ENCODE peak calls at places on chromosomes 3 and 15, in eight cellular contexts. One of them, this sample, is unnamed. For H3K4me1 and H3K27me3, the result is how much of the 10 kb centered on the place peaks cover.

GRCh38 chr3:171566803-171567422 is 106.7 kb upstream of the TNIK start:
- DNase-seq in thyroid gland: no peak
- DNase-seq in stomach: no peak
- DNase-seq in GM12878: peak
- DNase-seq in HepG2: peak
- DNase-seq in right lobe of liver: no peak
- DNase-seq in heart left ventricle: no peak
- DNase-seq in breast epithelium: no peak
- DNase-seq in this sample: no peak

GRCh38 chr3:42667523-42668402 is 14.3 kb downstream of the ZBTB47 start:
- DNase-seq in thyroid gland: no peak
- DNase-seq in stomach: no peak
- DNase-seq in GM12878: no peak
- DNase-seq in HepG2: no peak
- DNase-seq in right lobe of liver: no peak
- DNase-seq in heart left ventricle: no peak
- DNase-seq in breast epithelium: no peak
- DNase-seq in this sample: no peak

GRCh38 chr3:160755776-160756304 is at the start of gene PPM1L:
- DNase-seq in thyroid gland: peak
- DNase-seq in stomach: peak
- DNase-seq in GM12878: no peak
- DNase-seq in HepG2: no peak
- DNase-seq in right lobe of liver: peak
- DNase-seq in heart left ventricle: peak
- DNase-seq in breast epithelium: peak
- DNase-seq in this sample: peak

GRCh38 chr3:51360806-51361205 is 24.3 kb upstream of the MANF start:
- DNase-seq in thyroid gland: no peak
- DNase-seq in stomach: no peak
- DNase-seq in GM12878: no peak
- DNase-seq in HepG2: no peak
- DNase-seq in right lobe of liver: no peak
- DNase-seq in heart left ventricle: no peak
- DNase-seq in breast epithelium: no peak
- DNase-seq in this sample: no peak

GRCh38 chr3:4644954-4645353 is 151.8 kb downstream of the ITPR1 start:
- DNase-seq in thyroid gland: no peak
- DNase-seq in stomach: no peak
- DNase-seq in GM12878: no peak
- DNase-seq in HepG2: no peak
- DNase-seq in right lobe of liver: no peak
- DNase-seq in heart left ventricle: no peak
- DNase-seq in breast epithelium: no peak
- DNase-seq in this sample: no peak

GRCh38 chr3:146067048-146067447 is 93.9 kb downstream of the PLOD2 start:
- DNase-seq in thyroid gland: no peak
- DNase-seq in stomach: no peak
- DNase-seq in GM12878: no peak
- DNase-seq in HepG2: no peak
- DNase-seq in right lobe of liver: no peak
- DNase-seq in heart left ventricle: no peak
- DNase-seq in breast epithelium: no peak
- DNase-seq in this sample: no peak

GRCh38 chr3:141240290-141241247 is 8.9 kb downstream of the PXYLP1 start:
- DNase-seq in thyroid gland: no peak
- DNase-seq in stomach: no peak
- DNase-seq in GM12878: no peak
- DNase-seq in HepG2: no peak
- DNase-seq in right lobe of liver: no peak
- DNase-seq in heart left ventricle: no peak
- DNase-seq in breast epithelium: no peak
- DNase-seq in this sample: no peak

GRCh38 chr15:45187894-45188830 is at the start of gene SHF:
- DNase-seq in thyroid gland: peak
- DNase-seq in stomach: peak
- DNase-seq in GM12878: no peak
- DNase-seq in HepG2: peak
- DNase-seq in right lobe of liver: no peak
- DNase-seq in heart left ventricle: peak
- DNase-seq in breast epithelium: no peak
- DNase-seq in this sample: peak

GRCh38 chr3:104349836-104350235 is 1016.9 kb upstream of the ALCAM start:
- DNase-seq in thyroid gland: no peak
- DNase-seq in stomach: no peak
- DNase-seq in GM12878: no peak
- DNase-seq in HepG2: no peak
- DNase-seq in right lobe of liver: no peak
- DNase-seq in heart left ventricle: no peak
- DNase-seq in breast epithelium: no peak
- DNase-seq in this sample: no peak

GRCh38 chr3:63918321-63918720 is 6.1 kb upstream of the SCAANT1 start:
- DNase-seq in thyroid gland: no peak
- DNase-seq in stomach: no peak
- DNase-seq in GM12878: no peak
- DNase-seq in HepG2: no peak
- DNase-seq in right lobe of liver: no peak
- DNase-seq in heart left ventricle: no peak
- DNase-seq in breast epithelium: no peak
- DNase-seq in this sample: no peak

GRCh38 chr3:69309810-69310209 is 76.1 kb downstream of the FRMD4B start:
- DNase-seq in thyroid gland: no peak
- DNase-seq in stomach: no peak
- DNase-seq in GM12878: no peak
- DNase-seq in HepG2: peak
- DNase-seq in right lobe of liver: no peak
- DNase-seq in heart left ventricle: no peak
- DNase-seq in breast epithelium: no peak
- DNase-seq in this sample: no peak

GRCh38 chr3:194869482-194870169 is 183.9 kb downstream of the FAM43A start:
- DNase-seq in thyroid gland: no peak
- DNase-seq in stomach: no peak
- DNase-seq in GM12878: no peak
- DNase-seq in HepG2: no peak
- DNase-seq in right lobe of liver: no peak
- DNase-seq in heart left ventricle: no peak
- DNase-seq in breast epithelium: no peak
- DNase-seq in this sample: no peak

GRCh38 chr3:81985996-81986723 is 224.7 kb upstream of the GBE1 start:
- DNase-seq in thyroid gland: no peak
- DNase-seq in stomach: no peak
- DNase-seq in GM12878: no peak
- DNase-seq in HepG2: peak
- DNase-seq in right lobe of liver: no peak
- DNase-seq in heart left ventricle: no peak
- DNase-seq in breast epithelium: no peak
- DNase-seq in this sample: no peak

GRCh38 chr3:63753567-63753966 is 65.5 kb upstream of the C3orf49 start:
- DNase-seq in thyroid gland: no peak
- DNase-seq in stomach: no peak
- DNase-seq in GM12878: no peak
- DNase-seq in HepG2: peak
- DNase-seq in right lobe of liver: no peak
- DNase-seq in heart left ventricle: no peak
- DNase-seq in breast epithelium: no peak
- DNase-seq in this sample: no peak

GRCh38 chr15:67824157-67824899 is 981 bp upstream of the SKOR1 start:
- DNase-seq in thyroid gland: no peak
- DNase-seq in stomach: no peak
- DNase-seq in GM12878: no peak
- DNase-seq in HepG2: no peak
- DNase-seq in right lobe of liver: no peak
- DNase-seq in heart left ventricle: no peak
- DNase-seq in breast epithelium: peak
- DNase-seq in this sample: no peak

DNA sequence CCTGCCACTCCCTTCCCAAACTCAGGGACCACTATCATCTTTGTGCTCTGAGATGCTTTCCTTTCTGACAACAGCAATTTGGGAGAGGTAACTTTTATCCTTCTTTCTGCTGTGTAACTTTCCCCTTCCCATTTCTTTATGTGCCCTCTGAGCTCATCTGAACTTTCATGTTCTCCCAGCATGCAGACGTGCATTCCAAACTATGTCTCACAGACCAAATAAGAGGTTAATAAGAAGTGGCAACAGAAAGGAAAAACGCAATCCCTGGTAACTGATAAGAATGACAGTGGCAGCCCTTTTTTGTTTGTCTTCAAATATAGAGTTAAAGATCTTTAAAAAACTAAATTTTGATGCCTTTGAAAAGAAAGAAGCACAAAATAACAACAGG is 533.4 kb downstream of the FOXP1 start:
- DNase-seq in thyroid gland: no peak
- DNase-seq in stomach: no peak
- DNase-seq in GM12878: no peak
- DNase-seq in HepG2: peak
- DNase-seq in right lobe of liver: no peak
- DNase-seq in heart left ventricle: no peak
- DNase-seq in breast epithelium: no peak
- DNase-seq in this sample: no peak
- H3K4me1 ChIP-seq in thyroid gland: under half
- H3K4me1 ChIP-seq in stomach: half or more
- H3K4me1 ChIP-seq in GM12878: under half
- H3K4me1 ChIP-seq in HepG2: half or more
- H3K4me1 ChIP-seq in right lobe of liver: under half
- H3K4me1 ChIP-seq in heart left ventricle: half or more
- H3K4me1 ChIP-seq in breast epithelium: under half
- H3K4me1 ChIP-seq in this sample: under half

GRCh38 chr15:75229191-75230015 is 27.7 kb downstream of the C15orf39 start:
- DNase-seq in thyroid gland: no peak
- DNase-seq in stomach: no peak
- DNase-seq in GM12878: no peak
- DNase-seq in HepG2: no peak
- DNase-seq in right lobe of liver: peak
- DNase-seq in heart left ventricle: no peak
- DNase-seq in breast epithelium: no peak
- DNase-seq in this sample: no peak
- H3K27me3 ChIP-seq in thyroid gland: under half
- H3K27me3 ChIP-seq in stomach: half or more
- H3K27me3 ChIP-seq in GM12878: under half
- H3K27me3 ChIP-seq in HepG2: under half
- H3K27me3 ChIP-seq in right lobe of liver: under half
- H3K27me3 ChIP-seq in heart left ventricle: under half
- H3K27me3 ChIP-seq in breast epithelium: under half
- H3K27me3 ChIP-seq in this sample: under half

GRCh38 chr3:197749315-197749600 is 425 bp upstream of the FYTTD1 start:
- DNase-seq in thyroid gland: no peak
- DNase-seq in stomach: peak
- DNase-seq in GM12878: no peak
- DNase-seq in HepG2: no peak
- DNase-seq in right lobe of liver: no peak
- DNase-seq in heart left ventricle: no peak
- DNase-seq in breast epithelium: no peak
- DNase-seq in this sample: peak

GRCh38 chr3:197750396-197750831 is 731 bp downstream of the FYTTD1 start:
- DNase-seq in thyroid gland: peak
- DNase-seq in stomach: peak
- DNase-seq in GM12878: no peak
- DNase-seq in HepG2: no peak
- DNase-seq in right lobe of liver: peak
- DNase-seq in heart left ventricle: peak
- DNase-seq in breast epithelium: no peak
- DNase-seq in this sample: peak

GRCh38 chr3:197748597-197749314 is 927 bp upstream of the FYTTD1 start:
- DNase-seq in thyroid gland: no peak
- DNase-seq in stomach: no peak
- DNase-seq in GM12878: no peak
- DNase-seq in HepG2: no peak
- DNase-seq in right lobe of liver: no peak
- DNase-seq in heart left ventricle: no peak
- DNase-seq in breast epithelium: no peak
- DNase-seq in this sample: no peak

GRCh38 chr3:197750863-197751737 is 1.4 kb downstream of the FYTTD1 start:
- DNase-seq in thyroid gland: peak
- DNase-seq in stomach: peak
- DNase-seq in GM12878: no peak
- DNase-seq in HepG2: no peak
- DNase-seq in right lobe of liver: peak
- DNase-seq in heart left ventricle: peak
- DNase-seq in breast epithelium: no peak
- DNase-seq in this sample: peak

DNA sequence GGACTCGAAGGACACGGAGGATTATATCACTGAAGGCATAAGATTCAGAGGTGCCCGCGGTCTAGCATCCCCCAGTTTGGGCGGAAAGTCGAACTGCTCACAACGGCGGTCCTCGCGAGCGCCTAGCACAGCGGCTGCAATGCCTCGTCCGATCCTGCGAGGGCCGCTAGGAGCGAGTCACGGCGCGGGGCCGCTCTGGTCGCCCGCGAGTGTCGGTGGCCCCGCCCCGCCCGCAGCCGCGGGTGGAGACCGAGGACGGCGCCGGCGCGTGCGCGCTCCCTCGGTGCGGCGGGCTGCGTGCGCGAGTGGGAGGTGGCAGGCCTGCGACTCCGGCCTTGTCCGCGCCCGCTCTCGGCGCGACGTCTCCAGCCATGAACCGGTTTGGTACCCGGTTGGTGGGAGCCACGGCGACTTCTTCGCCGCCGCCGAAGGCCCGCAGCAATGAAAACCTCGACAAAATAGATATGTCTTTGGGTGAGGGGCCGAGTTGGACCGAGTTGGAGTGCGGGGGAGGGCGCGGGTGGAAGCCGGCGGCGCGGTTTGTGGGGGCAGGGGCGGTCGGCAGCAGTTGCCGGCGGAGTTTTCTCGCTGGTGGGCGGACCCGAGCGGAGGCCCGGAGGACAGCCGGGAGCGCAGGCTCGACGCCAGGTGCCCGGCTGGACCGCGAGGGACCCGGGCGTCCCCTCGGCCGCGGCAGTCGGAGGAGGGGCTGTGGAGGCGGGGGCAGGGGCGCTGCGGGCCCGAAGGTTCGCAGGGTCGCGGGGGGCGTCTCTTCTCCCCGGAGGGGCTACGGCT is at the start of gene FYTTD1:
- DNase-seq in thyroid gland: peak
- DNase-seq in stomach: peak
- DNase-seq in GM12878: no peak
- DNase-seq in HepG2: peak
- DNase-seq in right lobe of liver: peak
- DNase-seq in heart left ventricle: peak
- DNase-seq in breast epithelium: peak
- DNase-seq in this sample: peak
- TF ChIP-seq POLR2A in thyroid gland: peak
- TF ChIP-seq POLR2A in stomach: no peak
- TF ChIP-seq POLR2A in GM12878: peak
- TF ChIP-seq POLR2A in HepG2: peak
- TF ChIP-seq POLR2A in right lobe of liver: peak
- TF ChIP-seq POLR2A in heart left ventricle: no peak
- TF ChIP-seq POLR2A in breast epithelium: peak
- TF ChIP-seq POLR2A in this sample: peak

DNA sequence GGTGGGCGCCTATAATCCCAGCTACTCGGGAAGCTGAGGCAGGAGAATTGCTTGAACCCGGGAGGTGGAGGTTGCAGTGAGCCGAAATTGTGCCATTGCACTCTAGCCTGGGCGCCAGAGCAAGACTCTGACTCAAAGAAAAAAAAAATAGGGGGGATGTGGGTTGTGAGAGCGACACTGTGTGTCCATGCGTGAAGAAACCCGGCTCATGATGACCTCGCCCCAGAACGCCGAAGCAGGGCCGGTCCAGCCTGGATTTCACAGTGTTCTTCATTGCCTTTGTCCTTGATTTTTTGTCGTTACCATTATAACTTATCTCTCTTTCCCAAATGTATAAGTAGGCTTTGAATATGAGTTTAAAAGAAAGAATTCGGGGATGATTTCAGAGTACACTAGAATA is 128.7 kb downstream of the PGPEP1L start:
- DNase-seq in thyroid gland: peak
- DNase-seq in stomach: no peak
- DNase-seq in GM12878: no peak
- DNase-seq in HepG2: no peak
- DNase-seq in right lobe of liver: no peak
- DNase-seq in heart left ventricle: no peak
- DNase-seq in breast epithelium: no peak
- DNase-seq in this sample: no peak
- H3K4me1 ChIP-seq in thyroid gland: half or more
- H3K4me1 ChIP-seq in stomach: half or more
- H3K4me1 ChIP-seq in GM12878: under half
- H3K4me1 ChIP-seq in HepG2: under half
- H3K4me1 ChIP-seq in right lobe of liver: under half
- H3K4me1 ChIP-seq in heart left ventricle: half or more
- H3K4me1 ChIP-seq in breast epithelium: under half
- H3K4me1 ChIP-seq in this sample: under half